ENCODE peak calls at places on chromosome 10, in five cellular contexts. F, I, O, E and P are unnamed samples.

GRCh38 chr10:104330168-104331117 is 7.8 kb downstream of the ITPRIP start:
- DNase-seq in F (peak; percentile 42), I (no peak), O (no peak), E (peak; percentile 98), P (no peak)

GRCh38 chr10:103736763-103737162 is 118.6 kb downstream of the SH3PXD2A start:
- DNase-seq in F (peak; percentile 46), I (no peak), O (no peak), E (no peak), P (no peak)

GRCh38 chr10:44306762-44307161 is 78.1 kb downstream of the CXCL12 start:
- DNase-seq in F (peak; percentile 30), I (no peak), O (no peak), E (no peak), P (no peak)

GRCh38 chr10:77456414-77456813 is 181.2 kb downstream of the KCNMA1 start:
- DNase-seq in F (no peak), I (no peak), O (no peak), E (no peak), P (no peak)

GRCh38 chr10:77442790-77443189 is 194.8 kb downstream of the KCNMA1 start:
- DNase-seq in F (no peak), I (no peak), O (no peak), E (no peak), P (no peak)

GRCh38 chr10:110360857-110361474 is 56.2 kb upstream of the SMNDC1 start:
- DNase-seq in F (peak; percentile 19), I (no peak), O (no peak), E (no peak), P (no peak)

GRCh38 chr10:76113952-76114351 is 682.5 kb downstream of the LRMDA start:
- DNase-seq in F (peak; percentile 98), I (no peak), O (no peak), E (no peak), P (peak; percentile 46)

GRCh38 chr10:24344695-24345473 is 135.9 kb downstream of the KIAA1217 start:
- DNase-seq in F (no peak), I (no peak), O (no peak), E (no peak), P (no peak)

GRCh38 chr10:131738396-131738735 is 162.4 kb upstream of the PPP2R2D start:
- DNase-seq in F (no peak), I (no peak), O (no peak), E (no peak), P (no peak)

GRCh38 chr10:22561909-22562308 is 152.5 kb downstream of the PIP4K2A start:
- DNase-seq in F (no peak), I (no peak), O (no peak), E (no peak), P (no peak)

GRCh38 chr10:35453855-35454532 is 117.7 kb downstream of the CCNY start:
- DNase-seq in F (peak; percentile 89), I (no peak), O (no peak), E (peak; percentile 82), P (no peak)

GRCh38 chr10:76201962-76202361 is 770.5 kb downstream of the LRMDA start:
- DNase-seq in F (no peak), I (no peak), O (no peak), E (no peak), P (no peak)

GRCh38 chr10:61623101-61623500 is 39.6 kb upstream of the CABCOCO1 start:
- DNase-seq in F (no peak), I (no peak), O (no peak), E (no peak), P (no peak)

GRCh38 chr10:5252177-5253037 is 55.8 kb downstream of the AKR1C4 start:
- DNase-seq in F (peak; percentile 27), I (no peak), O (no peak), E (no peak), P (no peak)

GRCh38 chr10:99870051-99870730 is 87.8 kb downstream of the ABCC2 start:
- DNase-seq in F (no peak), I (no peak), O (no peak), E (no peak), P (no peak)

GRCh38 chr10:77390481-77390891 is 247.1 kb downstream of the KCNMA1 start:
- DNase-seq in F (peak; percentile 72), I (no peak), O (no peak), E (no peak), P (no peak)

GRCh38 chr10:84291389-84291788 is 37.0 kb upstream of the CCSER2 start:
- DNase-seq in F (peak; percentile 55), I (no peak), O (no peak), E (peak; percentile 70), P (no peak)

GRCh38 chr10:33094263-33095051 is 136.4 kb upstream of the ITGB1 start:
- DNase-seq in F (no peak), I (no peak), O (no peak), E (no peak), P (no peak)

GRCh38 chr10:118256825-118257570 is 85.1 kb downstream of the FAM204A start:
- DNase-seq in F (no peak), I (no peak), O (no peak), E (no peak), P (no peak)

GRCh38 chr10:60661627-60662026 is 116.7 kb upstream of the CDK1 start:
- DNase-seq in F (peak; percentile 94), I (no peak), O (no peak), E (peak; percentile 22), P (no peak)

GRCh38 chr10:29395409-29395808 is 106.5 kb downstream of the LYZL1 start:
- DNase-seq in F (no peak), I (no peak), O (no peak), E (no peak), P (no peak)

GRCh38 chr10:122986340-122986739 is 6.1 kb downstream of the PSTK start:
- DNase-seq in F (peak; percentile 13), I (no peak), O (no peak), E (peak; percentile 20), P (no peak)

GRCh38 chr10:121886997-121887622 is 40.7 kb downstream of the ATE1 start:
- DNase-seq in F (peak; percentile 68), I (no peak), O (peak; percentile 12), E (peak; percentile 69), P (peak; percentile 6)

GRCh38 chr10:227014-227413 is 91.8 kb downstream of the ZMYND11 start:
- DNase-seq in F (no peak), I (no peak), O (no peak), E (peak; percentile 52), P (no peak)

GRCh38 chr10:122149138-122149606 is 121.9 kb upstream of the BTBD16 start:
- DNase-seq in F (no peak), I (no peak), O (no peak), E (peak; percentile 74), P (no peak)

GRCh38 chr10:69684020-69684980 is 54.3 kb downstream of the FAM241B start:
- DNase-seq in F (peak; percentile 63), I (no peak), O (no peak), E (peak; percentile 20), P (peak; percentile 59)

GRCh38 chr10:104842704-104843103 is 201.6 kb downstream of the SORCS3 start:
- DNase-seq in F (no peak), I (no peak), O (no peak), E (no peak), P (no peak)

GRCh38 chr10:22611425-22612111 is 102.8 kb downstream of the PIP4K2A start:
- DNase-seq in F (no peak), I (no peak), O (no peak), E (no peak), P (no peak)

GRCh38 chr10:63267414-63268138 is 134.4 kb downstream of the NRBF2 start:
- DNase-seq in F (peak; percentile 98), I (no peak), O (no peak), E (peak; percentile 94), P (no peak)

GRCh38 chr10:55287346-55287745 is 486.3 kb upstream of the PCDH15 start:
- DNase-seq in F (peak; percentile 47), I (no peak), O (no peak), E (peak; percentile 0), P (no peak)

GRCh38 chr10:33115720-33116119 is 157.7 kb upstream of the ITGB1 start:
- DNase-seq in F (peak; percentile 85), I (no peak), O (no peak), E (no peak), P (no peak)

GRCh38 chr10:71719042-71719441 is 536 bp downstream of the C10orf105 start:
- DNase-seq in F (no peak), I (no peak), O (peak; percentile 39), E (no peak), P (no peak)

GRCh38 chr10:43264324-43264986 is 2.4 kb downstream of the RASGEF1A start:
- DNase-seq in F (no peak), I (no peak), O (no peak), E (no peak), P (no peak)

GRCh38 chr10:132098539-132099421 is 33.0 kb downstream of the JAKMIP3 start:
- DNase-seq in F (no peak), I (no peak), O (no peak), E (no peak), P (no peak)

GRCh38 chr10:32038777-32039176 is 17.4 kb downstream of the KIF5B start:
- DNase-seq in F (no peak), I (no peak), O (no peak), E (no peak), P (no peak)

GRCh38 chr10:127979017-127979416 is 72.1 kb downstream of the PTPRE start:
- DNase-seq in F (no peak), I (no peak), O (no peak), E (no peak), P (no peak)

GRCh38 chr10:132461683-132462231 is 64.8 kb downstream of the PWWP2B start:
- DNase-seq in F (peak; percentile 35), I (no peak), O (no peak), E (no peak), P (no peak)

DNA sequence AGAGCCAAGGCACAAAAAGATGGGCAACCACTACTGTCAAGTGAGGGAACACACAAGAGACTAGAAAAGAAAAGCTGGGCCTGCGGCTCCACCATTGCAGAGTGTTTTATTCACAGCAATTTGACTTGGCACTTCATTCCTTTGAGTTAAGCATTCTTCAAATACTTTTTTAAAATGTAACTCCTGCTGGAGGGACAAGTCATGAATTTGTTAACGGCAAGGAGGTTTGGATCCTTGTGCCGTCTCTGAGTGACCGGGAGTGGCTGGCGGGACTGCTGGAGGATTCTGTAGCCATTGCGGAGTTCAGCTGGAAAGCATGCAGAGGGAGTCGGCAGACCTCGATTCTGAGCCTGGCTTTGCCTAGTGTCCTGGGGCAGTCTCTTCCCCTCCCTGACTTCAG is 9.8 kb downstream of the HSPA12A start:
- DNase-seq in F (no peak), I (no peak), O (no peak), E (no peak), P (no peak)
- H3K27ac ChIP-seq in F (no peak overlapping the region), I (peak overlapping the region; percentile 76), O (no peak overlapping the region), E (peak overlapping the region; percentile 81), P (no peak overlapping the region)

GRCh38 chr10:30705086-30705624 is 75.6 kb upstream of the LYZL2 start:
- DNase-seq in F (no peak), I (no peak), O (no peak), E (no peak), P (no peak)
- H3K27ac ChIP-seq in F (no peak overlapping the region), I (no peak overlapping the region), O (no peak overlapping the region), E (no peak overlapping the region), P (no peak overlapping the region)

GRCh38 chr10:34196058-34196433 is 619.0 kb downstream of the PARD3 start:
- DNase-seq in F (no peak), I (no peak), O (no peak), E (no peak), P (no peak)
- H3K27ac ChIP-seq in F (no peak overlapping the region), I (no peak overlapping the region), O (no peak overlapping the region), E (no peak overlapping the region), P (no peak overlapping the region)

DNA sequence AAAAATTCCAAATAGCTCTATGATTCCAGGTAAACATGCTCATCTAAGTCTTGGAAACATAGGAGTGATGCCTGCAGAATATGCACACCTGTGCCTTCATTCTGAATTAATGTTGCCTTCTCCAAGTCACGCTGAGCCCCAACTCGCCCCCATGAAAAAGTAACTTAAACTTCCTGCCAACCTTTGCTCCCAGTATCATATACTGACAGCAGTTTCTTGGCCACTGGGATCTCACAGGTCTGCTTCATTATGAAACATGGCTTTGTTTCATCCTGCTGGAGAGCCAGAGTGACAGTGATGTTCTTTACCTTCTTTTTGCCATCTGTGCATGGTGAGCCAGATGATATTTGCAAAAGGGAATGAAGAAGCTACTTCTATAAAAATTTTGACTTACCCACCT is 34.9 kb downstream of the ABLIM1 start:
- DNase-seq in F (no peak), I (no peak), O (no peak), E (no peak), P (no peak)
- H3K27ac ChIP-seq in F (peak overlapping the region; percentile 66), I (peak overlapping the region; percentile 46), O (no peak overlapping the region), E (no peak overlapping the region), P (peak overlapping the region; percentile 87)